ENCODE peak calls at places on chromosomes 11 and 22, in seven cellular contexts. E is mesendoderm, T is head of caudate nucleus, I is tibial nerve, W is dorsolateral prefrontal cortex, G is GM23248, Z is nephron progenitor cell. C is an unnamed sample.

GRCh38 chr11:58067685-58068084 is 36.9 kb downstream of the OR6Q1 start:
- DNase-seq in E (no peak), T (no peak), I (no peak), W (no peak), G (peak; percentile 23), Z (no peak), C (no peak)

GRCh38 chr11:63250162-63251050 is 7.0 kb upstream of the SLC22A25 start:
- DNase-seq in E (no peak), T (no peak), I (no peak), W (no peak), G (no peak), Z (no peak), C (no peak)

GRCh38 chr11:112730591-112730990 is 230.6 kb upstream of the NCAM1 start:
- DNase-seq in E (no peak), T (no peak), I (no peak), W (no peak), G (no peak), Z (no peak), C (peak; percentile 10)

GRCh38 chr11:43992834-43993637 is 50.6 kb downstream of the C11orf96 start:
- DNase-seq in E (no peak), T (no peak), I (no peak), W (peak; percentile 76), G (peak; percentile 42), Z (no peak), C (no peak)

GRCh38 chr11:114277637-114278341 is 18.4 kb upstream of the NNMT start:
- DNase-seq in E (no peak), T (no peak), I (no peak), W (no peak), G (no peak), Z (no peak), C (peak; percentile 11)

GRCh38 chr22:45842141-45842831 is 134.7 kb downstream of the WNT7B start:
- DNase-seq in E (no peak), T (no peak), I (no peak), W (no peak), G (peak; percentile 36), Z (no peak), C (no peak)

GRCh38 chr22:39954584-39955055 is 5.6 kb upstream of the TMA7B start:
- DNase-seq in E (no peak), T (no peak), I (no peak), W (no peak), G (peak; percentile 60), Z (no peak), C (no peak)

GRCh38 chr22:44407404-44408226 is 90.4 kb downstream of the RTL6 start:
- DNase-seq in E (no peak), T (no peak), I (no peak), W (peak; percentile 26), G (no peak), Z (no peak), C (no peak)

GRCh38 chr11:81916459-81916858 is 817.2 kb downstream of the FAM181B start:
- DNase-seq in E (no peak), T (no peak), I (no peak), W (no peak), G (no peak), Z (no peak), C (no peak)